ENCODE peak calls at places on chromosomes 16 and 17, in ten cellular contexts. H is neuronal stem cell; O is progenitor cell of endocrine pancreas; C is activated naive CD4-positive, alpha-beta T cell treated with Interleukin-2 at 50 U/mL for 16 hours; B is activated naive CD8-positive, alpha-beta T cell treated with anti-CD3 and anti-CD28 coated beads, Interleukin-2, amount 50 U/mL, for 24 hours; K is AML-193; V is NCI-H510A; U is uterus; T is COR-L47; L is NCI-H748 treated with DMSO at 0.1 percent for 48 hours. Y is an unnamed sample.
A peak's percentile ranks its signal among the peaks of the same experiment; 100 is the strongest.

GRCh38 chr17:39001703-39002637 is 34.8 kb upstream of the FBXO47 start:
- DNase-seq in T (no peak), O (no peak), V (no peak), L (no peak), U (peak; percentile 73), K (no peak), C (no peak), H (no peak), B (no peak), Y (no peak)

GRCh38 chr17:30253316-30253715 is 17.8 kb upstream of the SLC6A4 start:
- DNase-seq in B (no peak), V (no peak), O (no peak), U (no peak), H (no peak), L (no peak), C (no peak), T (no peak), K (no peak), Y (no peak)

GRCh38 chr16:65044861-65045260 is 77.0 kb downstream of the CDH11 start:
- DNase-seq in V (no peak), O (no peak), T (no peak), B (no peak), K (no peak), C (no peak), U (no peak), L (no peak), H (no peak), Y (no peak)

GRCh38 chr16:4272114-4272954 is 489 bp downstream of the TFAP4 start:
- DNase-seq in U (no peak), T (no peak), B (peak; percentile 57), L (peak; percentile 32), H (peak; percentile 51), K (peak; percentile 50), C (peak; percentile 55), O (peak; percentile 34), V (no peak), Y (peak; percentile 77)

GRCh38 chr16:66355526-66355925 is 11.0 kb upstream of the CDH5 start:
- DNase-seq in B (no peak), V (no peak), C (no peak), T (no peak), O (no peak), U (no peak), H (no peak), K (no peak), L (no peak), Y (no peak)

GRCh38 chr16:64459821-64460220 is 662.0 kb downstream of the CDH11 start:
- DNase-seq in L (no peak), T (no peak), O (no peak), C (no peak), U (peak; percentile 16), K (no peak), V (no peak), H (no peak), B (no peak), Y (no peak)

GRCh38 chr16:11601425-11601824 is 14.7 kb upstream of the LITAF start:
- DNase-seq in V (no peak), U (no peak), K (no peak), H (no peak), C (no peak), L (no peak), T (no peak), B (no peak), O (no peak), Y (no peak)

GRCh38 chr16:9135797-9136196 is 44.4 kb downstream of the HAPSTR1 start:
- DNase-seq in H (no peak), T (no peak), B (no peak), V (no peak), U (no peak), O (no peak), C (no peak), L (no peak), K (no peak), Y (no peak)

GRCh38 chr16:71526111-71526998 is at the start of gene CHST4:
- DNase-seq in K (peak; percentile 54), T (no peak), L (no peak), U (peak; percentile 24), C (no peak), B (peak; percentile 14), H (peak; percentile 20), V (peak; percentile 37), O (no peak), Y (peak; percentile 50)

GRCh38 chr16:4314532-4315184 is 1.2 kb upstream of the GLIS2 start:
- DNase-seq in K (no peak), O (no peak), V (no peak), C (peak; percentile 19), L (no peak), T (no peak), H (no peak), U (no peak), B (peak; percentile 26), Y (peak; percentile 63)

GRCh38 chr17:18004901-18005305 is 32.2 kb downstream of the DRC3 start:
- DNase-seq in L (no peak), V (peak; percentile 28), C (no peak), H (no peak), B (no peak), K (no peak), U (no peak), O (no peak), T (no peak), Y (no peak)

GRCh38 chr16:89720859-89721643 is at the start of the genes VPS9D1 and ZNF276:
- DNase-seq in U (peak; percentile 76), L (no peak), O (peak; percentile 64), V (peak; percentile 71), C (peak; percentile 85), T (peak; percentile 83), K (peak; percentile 45), B (peak; percentile 87), H (peak; percentile 81), Y (peak; percentile 78)

GRCh38 chr17:42288078-42288984 is at the start of gene STAT5A:
- DNase-seq in O (peak; percentile 44), B (peak; percentile 84), V (peak; percentile 58), L (no peak), K (peak; percentile 90), C (peak; percentile 81), T (no peak), H (no peak), U (peak; percentile 90), Y (peak; percentile 72)

GRCh38 chr17:2961446-2961845 is 102.0 kb downstream of the OR1D5 start:
- DNase-seq in L (no peak), C (no peak), O (no peak), K (no peak), H (no peak), B (no peak), U (no peak), T (no peak), V (no peak), Y (no peak)

GRCh38 chr17:9969301-9969935 is 64.3 kb upstream of the RCVRN start:
- DNase-seq in T (no peak), U (no peak), H (no peak), K (no peak), L (no peak), C (no peak), B (no peak), V (no peak), O (no peak), Y (no peak)

GRCh38 chr16:50625374-50625773 is 55.7 kb downstream of the SNX20 start:
- DNase-seq in L (no peak), B (no peak), T (no peak), H (no peak), V (no peak), K (no peak), C (no peak), U (no peak), O (no peak), Y (no peak)

GRCh38 chr16:5895137-5895536 is 797.5 kb upstream of the EEF2KMT start:
- DNase-seq in K (no peak), T (no peak), U (no peak), C (no peak), V (no peak), O (no peak), L (no peak), H (no peak), B (no peak), Y (no peak)

GRCh38 chr17:67675481-67675880 is 42.3 kb upstream of the NOL11 start:
- DNase-seq in V (no peak), H (no peak), L (no peak), C (no peak), O (no peak), U (no peak), K (no peak), B (no peak), T (peak; percentile 65), Y (peak; percentile 50)

GRCh38 chr16:49857423-49858181 is 1.7 kb upstream of the ZNF423 start:
- DNase-seq in C (peak; percentile 36), U (peak; percentile 59), K (peak; percentile 7), L (peak; percentile 24), B (peak; percentile 54), O (peak; percentile 64), V (peak; percentile 29), H (peak; percentile 66), T (peak; percentile 43), Y (peak; percentile 48)

GRCh38 chr17:6085812-6086211 is 15.6 kb downstream of the WSCD1 start:
- DNase-seq in U (no peak), L (no peak), H (no peak), T (no peak), B (no peak), C (no peak), O (no peak), K (no peak), V (no peak), Y (no peak)

GRCh38 chr17:6940186-6940649 is 55.6 kb upstream of the ALOX12 start:
- DNase-seq in T (peak; percentile 26), L (peak; percentile 64), C (no peak), B (no peak), H (no peak), K (no peak), O (no peak), U (peak; percentile 19), V (no peak), Y (no peak)

GRCh38 chr16:2235695-2236361 is 416 bp upstream of the DNASE1L2 start:
- DNase-seq in O (no peak), H (no peak), C (no peak), L (no peak), T (peak; percentile 84), U (no peak), B (no peak), V (no peak), K (no peak), Y (no peak)

GRCh38 chr16:3998793-3999478 is 117.3 kb downstream of the ADCY9 start:
- DNase-seq in C (no peak), V (no peak), L (no peak), O (no peak), H (no peak), U (peak; percentile 61), B (no peak), K (no peak), T (peak; percentile 12), Y (peak; percentile 64)

GRCh38 chr16:74852500-74852875 is 77.9 kb upstream of the FA2H start:
- DNase-seq in K (no peak), O (no peak), C (no peak), L (no peak), B (no peak), U (no peak), H (no peak), V (no peak), T (no peak), Y (no peak)

GRCh38 chr16:53912155-53912554 is 208.2 kb downstream of the FTO start:
- DNase-seq in T (no peak), U (no peak), H (no peak), V (no peak), K (no peak), B (peak; percentile 20), C (peak; percentile 11), L (no peak), O (no peak), Y (no peak)

GRCh38 chr16:13148294-13148693 is 246.9 kb downstream of the SHISA9 start:
- DNase-seq in V (no peak), O (no peak), U (no peak), T (no peak), L (no peak), B (no peak), H (no peak), C (no peak), K (no peak), Y (no peak)

GRCh38 chr16:27259710-27260109 is 8.9 kb downstream of the NSMCE1 start:
- DNase-seq in V (no peak), O (no peak), K (no peak), L (no peak), B (no peak), H (no peak), U (no peak), T (no peak), C (no peak), Y (no peak)

GRCh38 chr16:79816081-79816497 is 215.6 kb upstream of the MAF start:
- DNase-seq in B (no peak), C (no peak), K (no peak), V (no peak), H (no peak), U (peak; percentile 53), T (no peak), O (no peak), L (no peak), Y (no peak)

Y was measured in NCI-H146.